ENCODE peak calls at places on chromosomes 16 and 17, in four cellular contexts. One of them, this sample, is unnamed. For H3K4me1, the result is how much of the 10 kb centered on the place peaks cover.

GRCh38 chr17:50558955-50559614 is 1.4 kb upstream of the CACNA1G start:
- DNase-seq in pancreas: no peak
- DNase-seq in fibroblast of lung: no peak
- DNase-seq in uterus: peak
- DNase-seq in this sample: no peak

GRCh38 chr17:80092959-80093358 is 8.4 kb upstream of the GAA start:
- DNase-seq in pancreas: no peak
- DNase-seq in uterus: no peak
- DNase-seq in fibroblast of lung: no peak
- DNase-seq in this sample: peak

GRCh38 chr16:4663756-4664465 is 29.5 kb upstream of the NUDT16L1 start:
- DNase-seq in fibroblast of lung: no peak
- DNase-seq in pancreas: peak
- DNase-seq in uterus: no peak
- DNase-seq in this sample: no peak

GRCh38 chr16:88335150-88335685 is 47.5 kb upstream of the ZNF469 start:
- DNase-seq in uterus: no peak
- DNase-seq in pancreas: no peak
- DNase-seq in fibroblast of lung: no peak
- DNase-seq in this sample: peak

GRCh38 chr16:26510924-26511323 is 555.8 kb upstream of the C16orf82 start:
- DNase-seq in uterus: no peak
- DNase-seq in pancreas: no peak
- DNase-seq in fibroblast of lung: no peak
- DNase-seq in this sample: no peak

GRCh38 chr17:72684405-72685020 is 408.0 kb downstream of the SLC39A11 start:
- DNase-seq in fibroblast of lung: no peak
- DNase-seq in pancreas: no peak
- DNase-seq in uterus: no peak
- DNase-seq in this sample: no peak

GRCh38 chr16:89325861-89326471 is 108.5 kb downstream of the ZNF778 start:
- DNase-seq in pancreas: peak
- DNase-seq in fibroblast of lung: peak
- DNase-seq in uterus: peak
- DNase-seq in this sample: peak

GRCh38 chr17:72403713-72404209 is 282.9 kb downstream of the SOX9 start:
- DNase-seq in fibroblast of lung: no peak
- DNase-seq in pancreas: no peak
- DNase-seq in uterus: no peak
- DNase-seq in this sample: no peak

GRCh38 chr17:17119106-17119505 is 76.8 kb downstream of the MPRIP start:
- DNase-seq in pancreas: peak
- DNase-seq in uterus: no peak
- DNase-seq in fibroblast of lung: no peak
- DNase-seq in this sample: no peak

GRCh38 chr17:41212524-41213169 is 13.8 kb upstream of the KRTAP9-2 start:
- DNase-seq in pancreas: no peak
- DNase-seq in uterus: no peak
- DNase-seq in fibroblast of lung: no peak
- DNase-seq in this sample: no peak

GRCh38 chr16:71360378-71360777 is 1.9 kb downstream of the CALB2 start:
- DNase-seq in fibroblast of lung: peak
- DNase-seq in uterus: no peak
- DNase-seq in pancreas: no peak
- DNase-seq in this sample: peak

GRCh38 chr17:58325289-58325726 is 3.3 kb downstream of the TSPOAP1 start:
- DNase-seq in fibroblast of lung: no peak
- DNase-seq in pancreas: no peak
- DNase-seq in uterus: no peak
- DNase-seq in this sample: no peak

GRCh38 chr17:56978441-56979090 is 635 bp downstream of the SCPEP1 start:
- DNase-seq in uterus: no peak
- DNase-seq in pancreas: no peak
- DNase-seq in fibroblast of lung: peak
- DNase-seq in this sample: peak

DNA sequence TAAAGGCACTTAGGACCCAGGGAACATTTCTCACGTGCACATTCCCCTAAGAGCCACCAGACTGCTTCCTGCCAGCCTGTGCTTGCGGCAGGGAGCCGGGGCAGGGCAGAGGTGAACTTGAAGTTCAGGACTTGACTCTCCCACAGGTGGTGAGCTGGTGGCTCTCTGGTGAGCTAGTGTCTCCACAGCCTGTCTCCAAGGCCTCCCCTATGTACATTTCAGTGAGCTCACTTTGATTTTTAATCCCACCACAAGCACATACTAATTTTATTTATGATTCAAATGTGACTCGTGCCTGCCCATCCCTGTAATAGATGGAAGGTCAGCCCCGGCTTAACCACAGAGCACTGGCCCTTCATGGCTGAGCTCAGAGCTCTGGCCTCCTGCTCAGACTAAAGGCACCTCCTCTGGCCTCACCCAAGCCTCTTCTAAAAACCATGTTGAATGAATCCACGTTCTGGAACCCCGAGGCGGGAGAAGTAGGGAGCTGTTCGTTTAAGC is 9.2 kb downstream of the SNN start:
- DNase-seq in pancreas: no peak
- DNase-seq in fibroblast of lung: peak
- DNase-seq in uterus: no peak
- DNase-seq in this sample: no peak
- H3K4me1 ChIP-seq in pancreas: under half
- H3K4me1 ChIP-seq in fibroblast of lung: under half
- H3K4me1 ChIP-seq in uterus: under half
- H3K4me1 ChIP-seq in this sample: under half

GRCh38 chr16:86075488-86075785 is 176.5 kb downstream of the IRF8 start:
- DNase-seq in uterus: no peak
- DNase-seq in pancreas: no peak
- DNase-seq in fibroblast of lung: no peak
- DNase-seq in this sample: no peak
- H3K4me1 ChIP-seq in uterus: under half
- H3K4me1 ChIP-seq in pancreas: under half
- H3K4me1 ChIP-seq in fibroblast of lung: under half
- H3K4me1 ChIP-seq in this sample: under half

DNA sequence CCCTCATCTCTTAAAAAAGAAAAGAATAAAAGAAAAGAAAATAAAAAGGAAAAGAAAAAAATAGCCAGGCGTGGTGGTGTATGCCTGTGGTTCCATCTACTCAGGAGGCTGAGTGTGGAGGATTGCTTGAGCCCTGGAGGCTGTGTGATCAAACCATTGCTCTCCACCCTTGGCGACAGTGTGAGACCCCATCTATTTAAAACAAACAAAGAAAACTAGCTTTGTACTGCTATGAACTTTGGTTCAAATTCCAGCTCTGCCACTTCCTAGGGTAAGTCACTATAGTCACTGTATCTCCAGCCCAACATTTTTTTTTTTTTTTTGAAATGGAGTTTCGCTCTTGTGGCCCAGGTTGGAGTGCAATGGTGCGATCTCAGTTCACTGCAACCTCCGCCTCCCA is 4.2 kb downstream of the CTF1 start:
- DNase-seq in pancreas: no peak
- DNase-seq in fibroblast of lung: no peak
- DNase-seq in uterus: no peak
- DNase-seq in this sample: no peak
- H3K4me1 ChIP-seq in pancreas: under half
- H3K4me1 ChIP-seq in fibroblast of lung: under half
- H3K4me1 ChIP-seq in uterus: under half
- H3K4me1 ChIP-seq in this sample: under half

GRCh38 chr17:3965123-3965800 is 1.0 kb upstream of the ATP2A3 start:
- DNase-seq in uterus: no peak
- DNase-seq in pancreas: peak
- DNase-seq in fibroblast of lung: peak
- DNase-seq in this sample: peak

GRCh38 chr17:3964203-3965122 is at the start of gene ATP2A3:
- DNase-seq in fibroblast of lung: no peak
- DNase-seq in pancreas: no peak
- DNase-seq in uterus: no peak
- DNase-seq in this sample: peak

GRCh38 chr17:3962217-3963069 is 1.8 kb downstream of the ATP2A3 start:
- DNase-seq in fibroblast of lung: no peak
- DNase-seq in pancreas: no peak
- DNase-seq in uterus: no peak
- DNase-seq in this sample: no peak

GRCh38 chr17:3961564-3962047 is 2.6 kb downstream of the ATP2A3 start:
- DNase-seq in pancreas: no peak
- DNase-seq in uterus: no peak
- DNase-seq in fibroblast of lung: no peak
- DNase-seq in this sample: no peak

DNA sequence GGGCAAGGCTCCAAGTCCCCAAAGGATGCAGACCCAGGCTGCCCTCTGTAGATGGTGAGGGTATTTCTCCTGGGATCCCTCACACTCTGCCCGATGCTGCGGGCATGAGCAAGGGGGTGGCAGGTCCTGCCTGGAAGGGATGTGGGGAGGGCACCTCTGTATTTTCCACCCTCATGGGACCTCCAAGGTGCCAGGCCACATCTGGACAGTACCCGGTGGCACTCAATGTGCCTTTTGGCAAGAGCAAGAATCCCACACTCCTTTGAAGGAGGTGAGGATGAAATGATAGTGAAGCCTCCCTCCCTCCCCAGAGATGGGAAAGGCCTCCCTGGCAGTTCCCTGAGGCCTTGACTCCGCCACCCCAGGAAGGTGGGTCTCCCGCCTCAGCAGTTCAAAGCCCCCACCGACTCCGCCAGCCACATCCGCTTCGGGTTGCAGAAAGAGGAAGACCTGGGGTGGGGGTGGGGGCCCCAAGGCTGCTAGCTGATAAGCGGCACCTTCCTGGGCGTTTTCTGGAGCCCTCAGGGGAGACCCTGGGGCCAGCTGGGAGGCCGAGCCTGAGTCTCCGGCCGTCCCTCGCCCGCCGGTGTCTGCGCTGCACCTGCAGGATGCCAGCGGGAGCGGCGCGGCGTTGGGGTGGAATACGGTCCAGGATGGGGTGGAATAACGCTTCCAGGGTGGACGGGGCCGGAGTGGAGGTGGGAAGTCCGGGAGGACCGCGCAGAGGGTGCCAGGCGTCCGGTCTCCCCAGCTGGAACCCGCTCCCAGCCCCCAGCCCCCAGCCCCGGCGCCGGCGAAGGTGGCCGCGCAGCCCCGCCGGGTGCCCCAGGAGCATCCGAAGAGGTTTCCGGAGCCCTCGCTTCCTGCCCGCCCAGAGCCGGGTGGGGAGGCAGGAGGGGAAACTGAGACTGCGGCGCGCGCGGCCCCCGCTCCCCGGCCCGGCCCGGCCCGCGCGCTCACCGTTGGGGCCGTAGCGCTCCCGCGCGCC is 729 bp downstream of the ATP2A3 start:
- DNase-seq in fibroblast of lung: no peak
- DNase-seq in pancreas: no peak
- DNase-seq in uterus: no peak
- DNase-seq in this sample: no peak
- H3K4me1 ChIP-seq in fibroblast of lung: under half
- H3K4me1 ChIP-seq in pancreas: under half
- H3K4me1 ChIP-seq in uterus: under half
- H3K4me1 ChIP-seq in this sample: under half